ENCODE peak calls at places on chromosomes 12 and 14, in seven cellular contexts. Y, P, X, A, R, C and K are unnamed samples.

GRCh38 chr14:34692348-34692747 is 22.0 kb downstream of the CFL2 start:
- DNase-seq in X (no peak), R (no peak), A (peak; percentile 47), C (no peak), Y (no peak), P (no peak), K (no peak)

GRCh38 chr14:30297856-30298255 is 261.1 kb upstream of the G2E3 start:
- DNase-seq in X (no peak), R (no peak), Y (no peak), A (no peak), P (no peak), C (no peak), K (no peak)

GRCh38 chr14:102805454-102805891 is 28.2 kb downstream of the TRAF3 start:
- DNase-seq in R (peak; percentile 85), P (no peak), Y (no peak), A (peak; percentile 79), X (peak; percentile 29), C (no peak), K (peak; percentile 66)

GRCh38 chr12:47004634-47005033 is 74.8 kb upstream of the PCED1B start:
- DNase-seq in X (peak; percentile 36), Y (no peak), P (no peak), C (no peak), R (peak; percentile 32), A (no peak), K (no peak)

GRCh38 chr12:4002601-4003000 is 129.4 kb upstream of the PARP11 start:
- DNase-seq in A (no peak), R (no peak), Y (no peak), X (no peak), C (no peak), P (no peak), K (no peak)

GRCh38 chr12:116864371-116865160 is 16.7 kb downstream of the HRK start:
- DNase-seq in Y (no peak), X (peak; percentile 51), R (peak; percentile 89), C (no peak), A (peak; percentile 84), P (no peak), K (peak; percentile 28)

GRCh38 chr14:24054324-24054641 is 2.5 kb downstream of the CARMIL3 start:
- DNase-seq in C (no peak), Y (no peak), A (no peak), X (no peak), P (no peak), R (no peak), K (no peak)

GRCh38 chr12:122471324-122472226 is 29.2 kb downstream of the ZCCHC8 start:
- DNase-seq in P (no peak), X (peak; percentile 86), C (peak; percentile 13), R (peak; percentile 69), Y (no peak), A (peak; percentile 82), K (no peak)

GRCh38 chr12:120388711-120389431 is 19.9 kb upstream of the MSI1 start:
- DNase-seq in A (peak; percentile 12), C (no peak), X (no peak), Y (no peak), P (no peak), R (no peak), K (no peak)
- H3K4me3 ChIP-seq in A (no peak overlapping the region), C (no peak overlapping the region), X (no peak overlapping the region), Y (no peak overlapping the region), P (no peak overlapping the region), R (no peak overlapping the region), K (no peak overlapping the region)

DNA sequence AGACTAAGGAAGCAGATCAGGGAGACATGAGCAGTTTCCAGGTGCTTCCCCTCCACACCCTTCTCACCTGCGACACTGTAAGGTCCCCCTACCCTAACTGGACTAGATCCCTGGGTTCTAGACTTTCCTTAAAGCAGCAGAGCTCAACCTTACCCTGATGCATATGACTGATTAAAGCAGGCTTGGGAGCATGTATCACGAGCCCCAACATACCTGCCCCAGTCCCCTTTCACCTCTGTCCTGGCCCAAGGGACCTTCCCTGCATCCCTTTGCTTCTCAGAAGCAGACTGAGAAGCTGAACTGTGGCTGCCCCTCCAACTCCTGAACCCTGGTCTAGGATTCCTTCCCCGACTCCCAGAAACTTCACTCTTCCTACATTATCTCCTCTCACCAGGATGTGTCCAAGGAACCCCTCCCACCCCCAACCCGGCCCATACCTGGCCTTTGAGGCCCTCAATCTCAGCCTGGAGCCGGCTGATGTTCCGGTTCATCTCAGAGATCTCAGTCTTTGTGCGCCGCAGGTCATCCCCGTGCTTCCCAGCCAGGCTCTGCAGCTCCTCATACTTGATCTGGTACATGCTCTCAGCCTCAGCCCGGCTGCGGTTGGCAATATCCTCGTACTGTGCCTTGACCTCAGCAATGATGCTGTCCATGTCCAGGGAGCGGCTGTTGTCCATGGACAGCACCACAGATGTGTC is 5.4 kb downstream of the KRT8 start:
- DNase-seq in R (no peak), Y (no peak), A (no peak), P (no peak), C (no peak), X (no peak), K (no peak)
- H3K4me3 ChIP-seq in R (no peak overlapping the region), Y (no peak overlapping the region), A (no peak overlapping the region), P (no peak overlapping the region), C (no peak overlapping the region), X (no peak overlapping the region), K (no peak overlapping the region)

GRCh38 chr14:105012171-105012985 is 8.5 kb downstream of the CDCA4 start:
- DNase-seq in C (no peak), R (no peak), A (no peak), Y (no peak), X (no peak), P (no peak), K (no peak)

GRCh38 chr14:105015242-105015641 is 5.6 kb downstream of the CDCA4 start:
- DNase-seq in A (no peak), C (no peak), Y (no peak), P (no peak), R (no peak), X (no peak), K (no peak)

GRCh38 chr14:105014631-105015030 is 6.3 kb downstream of the CDCA4 start:
- DNase-seq in A (no peak), X (no peak), C (no peak), Y (no peak), P (no peak), R (no peak), K (no peak)

GRCh38 chr14:105013150-105013787 is 7.6 kb downstream of the CDCA4 start:
- DNase-seq in C (no peak), Y (no peak), P (no peak), X (no peak), R (no peak), A (peak; percentile 47), K (no peak)

DNA sequence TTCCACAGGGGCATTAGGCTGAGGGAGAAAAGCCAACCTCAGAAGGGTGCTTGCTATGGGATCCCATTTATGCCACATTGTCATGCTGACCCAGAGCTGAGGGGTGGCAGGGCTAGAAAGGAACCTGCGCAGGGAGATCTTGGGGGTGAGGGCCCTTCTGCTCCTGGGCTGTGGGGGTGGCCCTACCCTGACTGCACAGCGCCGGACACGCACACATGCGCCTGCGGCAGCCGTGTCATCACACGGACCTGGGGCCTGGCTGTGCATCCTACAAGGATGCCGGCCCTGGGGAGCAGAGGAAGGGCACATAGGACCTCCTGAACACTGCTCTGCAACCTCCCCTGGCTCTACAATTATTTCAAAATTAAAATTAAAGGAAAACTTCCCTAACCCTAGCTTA is 6.9 kb downstream of the CDCA4 start:
- DNase-seq in R (no peak), A (no peak), C (no peak), P (no peak), X (no peak), Y (no peak), K (no peak)
- H3K4me3 ChIP-seq in R (no peak overlapping the region), A (no peak overlapping the region), C (no peak overlapping the region), P (no peak overlapping the region), X (no peak overlapping the region), Y (no peak overlapping the region), K (no peak overlapping the region)

GRCh38 chr12:84789184-84789583 is 123.4 kb downstream of the SLC6A15 start:
- DNase-seq in Y (no peak), R (no peak), C (no peak), X (no peak), P (no peak), A (peak; percentile 10), K (no peak)
- H3K4me3 ChIP-seq in Y (no peak overlapping the region), R (no peak overlapping the region), C (no peak overlapping the region), X (no peak overlapping the region), P (no peak overlapping the region), A (no peak overlapping the region), K (no peak overlapping the region)

DNA sequence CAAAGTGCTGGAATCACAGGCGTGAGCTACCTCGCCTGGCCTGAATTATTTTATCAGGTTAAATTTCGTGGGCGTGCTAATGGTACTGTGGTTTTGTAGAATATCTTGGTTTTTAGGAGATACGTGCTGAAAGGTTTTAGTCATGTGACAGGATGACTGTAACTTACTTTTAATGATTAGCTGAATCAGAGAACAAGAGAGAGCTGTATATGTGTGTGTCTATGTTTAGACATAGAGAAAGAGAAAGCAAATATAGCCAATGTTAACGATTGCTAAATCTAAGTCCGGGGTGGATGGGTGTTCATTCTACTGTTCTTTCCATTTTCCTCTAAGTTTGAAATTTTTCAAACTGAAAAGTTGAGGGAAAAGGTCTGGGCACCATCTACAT is 9.2 kb upstream of the PNMA1 start:
- DNase-seq in R (peak; percentile 84), Y (no peak), P (no peak), X (peak; percentile 49), A (peak; percentile 70), C (no peak), K (no peak)
- H3K4me3 ChIP-seq in R (no peak overlapping the region), Y (no peak overlapping the region), P (no peak overlapping the region), X (peak overlapping the region; percentile 26), A (peak overlapping the region; percentile 56), C (no peak overlapping the region), K (no peak overlapping the region)

GRCh38 chr12:55746913-55747231 is 4.0 kb downstream of the GDF11 start:
- DNase-seq in A (no peak), R (no peak), X (no peak), P (no peak), C (no peak), Y (no peak), K (no peak)

GRCh38 chr12:55743131-55743921 is 404 bp downstream of the GDF11 start:
- DNase-seq in Y (peak; percentile 69), R (peak; percentile 70), C (no peak), X (peak; percentile 74), P (peak; percentile 69), A (peak; percentile 87), K (peak; percentile 65)

GRCh38 chr12:55743967-55744931 is 1.3 kb downstream of the GDF11 start:
- DNase-seq in A (peak; percentile 41), R (no peak), P (no peak), C (no peak), X (no peak), Y (no peak), K (no peak)

GRCh38 chr12:55746147-55746912 is 3.4 kb downstream of the GDF11 start:
- DNase-seq in P (no peak), A (peak; percentile 53), Y (no peak), R (peak; percentile 40), X (no peak), C (no peak), K (no peak)

GRCh38 chr12:55745361-55746146 is 2.6 kb downstream of the GDF11 start:
- DNase-seq in Y (no peak), P (peak; percentile 70), A (peak; percentile 35), C (no peak), R (no peak), X (peak; percentile 73), K (no peak)
- H3K4me3 ChIP-seq in Y (no peak overlapping the region), P (peak overlapping the region; percentile 41), A (peak overlapping the region; percentile 18), C (no peak overlapping the region), R (peak overlapping the region; percentile 25), X (no peak overlapping the region), K (no peak overlapping the region)